ENCODE peak calls at places on chromosomes 13 and 19, in four cellular contexts. Y is mammary epithelial cell, C is MCF 10A, P is activated B cell treated with CpG ODN at 0.5 μM for 24 hours. G is an unnamed sample.

GRCh38 chr19:47626238-47626637 is 17.3 kb downstream of the BICRA start:
- DNase-seq in Y (no peak), C (no peak), P (no peak), G (no peak)

GRCh38 chr13:24893863-24894262 is 129.9 kb downstream of the RNF17 start:
- DNase-seq in Y (no peak), C (no peak), P (no peak), G (no peak)

GRCh38 chr13:72508392-72508791 is 219.0 kb downstream of the MZT1 start:
- DNase-seq in Y (no peak), C (no peak), P (no peak), G (no peak)

GRCh38 chr13:28528848-28529247 is 33.9 kb upstream of the FLT1 start:
- DNase-seq in Y (no peak), C (peak), P (no peak), G (no peak)

GRCh38 chr19:16334421-16334820 is 9.8 kb downstream of the KLF2 start:
- DNase-seq in Y (no peak), C (no peak), P (no peak), G (no peak)

GRCh38 chr13:113548171-113548641 is 36.3 kb upstream of the TFDP1 start:
- DNase-seq in Y (no peak), C (no peak), P (no peak), G (no peak)

GRCh38 chr13:99868767-99869166 is 102.8 kb downstream of the ZIC5 start:
- DNase-seq in Y (no peak), C (no peak), P (no peak), G (no peak)

GRCh38 chr13:50030315-50030714 is 15.1 kb downstream of the KCNRG start:
- DNase-seq in Y (peak), C (peak), P (no peak), G (no peak)

GRCh38 chr13:37070145-37070695 is 10.7 kb upstream of the SUPT20H start:
- DNase-seq in Y (no peak), C (no peak), P (no peak), G (no peak)

GRCh38 chr13:82917984-82918383 is 964.3 kb downstream of the SLITRK1 start:
- DNase-seq in Y (no peak), C (no peak), P (no peak), G (no peak)

GRCh38 chr13:113582841-113583631 is 1.5 kb upstream of the TFDP1 start:
- DNase-seq in Y (no peak), C (no peak), P (peak), G (no peak)

GRCh38 chr19:36139120-36139472 is 770 bp upstream of the CAPNS1 start:
- DNase-seq in Y (no peak), C (no peak), P (no peak), G (no peak)

GRCh38 chr19:17860331-17860992 is 752 bp downstream of the RPL18A start:
- DNase-seq in Y (no peak), C (peak), P (no peak), G (no peak)

GRCh38 chr19:11247391-11247790 is 8.0 kb downstream of the ANGPTL8 start:
- DNase-seq in Y (no peak), C (peak), P (no peak), G (no peak)

GRCh38 chr19:42942187-42942789 is 5.3 kb upstream of the PSG7 start:
- DNase-seq in Y (peak), C (peak), P (no peak), G (no peak)

GRCh38 chr19:40559394-40559793 is 17.3 kb upstream of the SHKBP1 start:
- DNase-seq in Y (no peak), C (no peak), P (no peak), G (no peak)

GRCh38 chr13:52345048-52345447 is 60.9 kb downstream of the THSD1 start:
- DNase-seq in Y (peak), C (peak), P (no peak), G (no peak)

GRCh38 chr13:21310220-21310619 is 133.8 kb downstream of the MRPL57 start:
- DNase-seq in Y (peak), C (peak), P (no peak), G (no peak)

GRCh38 chr19:8109890-8110662 is 39.3 kb downstream of the FBN3 start:
- DNase-seq in Y (no peak), C (no peak), P (no peak), G (no peak)

GRCh38 chr13:90084684-90085290 is 1262.7 kb upstream of the MIR17HG start:
- DNase-seq in Y (no peak), C (no peak), P (no peak), G (no peak)

GRCh38 chr13:90091611-90092010 is 1255.9 kb upstream of the MIR17HG start:
- DNase-seq in Y (no peak), C (no peak), P (no peak), G (no peak)

GRCh38 chr13:90089051-90089450 is 1258.4 kb upstream of the MIR17HG start:
- DNase-seq in Y (no peak), C (no peak), P (no peak), G (no peak)
- TF ChIP-seq CTCF in Y (no peak), C (no peak), P (no peak), G (no peak)

DNA sequence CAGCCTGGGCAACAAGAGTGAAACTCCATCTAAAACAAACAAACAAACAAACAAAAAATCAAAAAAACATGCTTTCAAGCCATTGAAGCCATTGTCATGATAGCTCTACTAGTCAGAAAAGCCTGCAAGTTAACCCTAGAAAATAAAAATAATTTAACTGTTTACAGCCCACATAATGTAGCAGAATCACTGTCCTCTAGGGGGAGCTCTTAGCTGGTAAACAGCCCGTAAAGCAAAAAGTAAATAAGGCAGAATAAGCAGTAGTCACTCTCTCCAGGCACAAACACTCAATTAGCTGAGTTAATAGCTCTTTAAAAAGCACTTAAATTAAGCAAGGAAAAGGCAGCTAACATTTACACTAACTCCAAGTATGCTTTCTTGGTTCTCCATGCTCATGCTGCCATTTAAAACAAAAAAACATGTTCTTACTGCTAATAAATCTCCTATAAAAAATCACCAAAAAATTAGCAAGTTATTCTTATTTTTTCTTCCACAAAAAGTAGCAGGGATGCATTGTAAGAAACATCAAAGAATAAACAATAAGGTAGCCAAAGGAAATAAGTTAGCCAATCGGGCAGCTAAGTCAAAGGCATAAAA is 11.3 kb downstream of the LILRB4 start:
- DNase-seq in Y (peak), C (peak), P (no peak), G (peak)
- TF ChIP-seq CTCF in Y (peak), C (peak), P (no peak), G (peak)

GRCh38 chr13:110435331-110435730 is 126.2 kb downstream of the RAB20 start:
- DNase-seq in Y (no peak), C (no peak), P (no peak), G (no peak)
- TF ChIP-seq CTCF in Y (no peak), C (no peak), P (no peak), G (no peak)

DNA sequence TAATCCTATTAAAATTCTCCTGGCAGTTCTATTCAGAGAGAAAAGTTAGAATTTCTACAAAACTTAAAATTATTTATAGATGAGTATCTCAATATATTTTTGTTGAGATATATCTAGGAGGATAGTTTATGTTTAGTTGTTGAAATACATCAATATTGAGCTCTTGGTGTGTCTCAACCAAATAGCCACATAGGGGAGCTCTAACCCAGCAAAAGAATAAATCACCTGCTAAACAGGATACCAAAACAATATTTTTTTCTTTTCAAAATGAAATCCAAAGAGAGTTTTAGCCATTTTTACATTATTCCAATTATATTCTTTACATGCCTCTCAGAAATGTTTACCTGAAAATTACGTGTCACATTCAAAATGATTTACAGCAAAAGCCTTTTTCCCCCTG is 954.7 kb downstream of the SLITRK6 start:
- DNase-seq in Y (peak), C (peak), P (no peak), G (no peak)
- TF ChIP-seq CTCF in Y (peak), C (peak), P (no peak), G (peak)

GRCh38 chr13:66265446-66265845 is 964.7 kb downstream of the PCDH9 start:
- DNase-seq in Y (no peak), C (no peak), P (no peak), G (no peak)
- TF ChIP-seq CTCF in Y (no peak), C (no peak), P (no peak), G (no peak)

GRCh38 chr19:53953383-53953782 is 9.4 kb upstream of the CACNG8 start:
- DNase-seq in Y (no peak), C (no peak), P (no peak), G (no peak)
- TF ChIP-seq CTCF in Y (no peak), C (no peak), P (no peak), G (no peak)

GRCh38 chr13:94433055-94433947 is 46.2 kb downstream of the DCT start:
- DNase-seq in Y (no peak), C (no peak), P (no peak), G (peak)
- TF ChIP-seq CTCF in Y (no peak), C (no peak), P (no peak), G (no peak)

GRCh38 chr13:67736646-67737420 is 506.7 kb upstream of the PCDH9 start:
- DNase-seq in Y (no peak), C (peak), P (no peak), G (no peak)
- TF ChIP-seq CTCF in Y (peak), C (peak), P (no peak), G (no peak)

DNA sequence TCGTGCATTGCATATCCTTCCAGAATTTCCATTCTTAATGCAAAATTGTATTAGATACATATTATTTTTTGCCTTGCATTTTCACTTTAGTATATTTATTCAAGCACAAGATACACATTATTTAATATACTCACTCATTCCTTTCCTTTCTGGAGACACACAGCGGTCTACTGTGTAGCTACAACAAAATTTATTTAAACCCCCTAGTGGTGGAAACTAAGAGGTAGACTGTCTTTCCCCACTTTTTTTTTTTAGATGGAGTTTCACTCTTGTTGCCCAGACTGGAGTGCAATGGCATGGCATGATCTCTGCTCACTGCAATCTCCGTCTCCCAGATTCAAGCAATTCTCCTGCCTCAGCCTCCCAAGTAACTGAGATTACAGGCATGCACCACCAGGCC is 2040.3 kb upstream of the PCDH20 start:
- DNase-seq in Y (no peak), C (no peak), P (no peak), G (no peak)
- TF ChIP-seq CTCF in Y (peak), C (no peak), P (no peak), G (no peak)

GRCh38 chr13:42708391-42708790 is 73.0 kb upstream of the FAM216B start:
- DNase-seq in Y (no peak), C (no peak), P (no peak), G (no peak)

GRCh38 chr13:42706286-42706685 is 75.1 kb upstream of the FAM216B start:
- DNase-seq in Y (no peak), C (no peak), P (no peak), G (no peak)

GRCh38 chr13:42709276-42709675 is 72.1 kb upstream of the FAM216B start:
- DNase-seq in Y (no peak), C (no peak), P (no peak), G (no peak)

GRCh38 chr13:42707003-42707402 is 74.4 kb upstream of the FAM216B start:
- DNase-seq in Y (no peak), C (no peak), P (no peak), G (no peak)

DNA sequence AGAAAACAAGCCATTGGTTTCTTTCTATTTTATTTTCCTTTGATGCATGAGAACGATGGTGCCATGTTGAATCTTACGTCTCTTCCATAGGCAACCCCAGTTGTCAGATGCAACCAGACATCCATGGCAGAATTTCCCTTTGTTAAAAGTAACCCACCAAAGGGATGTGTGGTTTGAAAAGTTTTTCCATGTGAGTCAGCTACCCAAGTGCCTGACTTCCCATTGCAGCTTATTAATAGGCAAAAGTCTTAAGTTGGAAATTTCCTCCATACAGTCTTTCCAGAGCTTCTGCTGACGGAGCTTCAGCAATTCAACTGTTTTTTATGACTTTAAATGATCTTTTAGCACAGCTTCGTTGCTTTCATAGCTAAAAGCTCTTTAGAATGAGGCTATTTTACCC is 73.8 kb upstream of the FAM216B start:
- DNase-seq in Y (peak), C (no peak), P (no peak), G (no peak)
- TF ChIP-seq CTCF in Y (no peak), C (no peak), P (no peak), G (no peak)